ENCODE peak calls at places on chromosomes 3 and 15, in nine cellular contexts. One of them, this sample, is unnamed.

GRCh38 chr3:134761213-134761612 is 33.8 kb upstream of the EPHB1 start:
- DNase-seq in HCEC 1CT: no peak
- DNase-seq in stimulated activated CD4-positive, alpha-beta T cell treated with anti-CD3 and anti-CD28 coated beads, Interleukin-1b, Interleukin-23, amount 100 ng/mL, for 48 hours: no peak
- DNase-seq in epithelial cell of esophagus: no peak
- DNase-seq in globus pallidus: no peak
- DNase-seq in nephron progenitor cell: no peak
- DNase-seq in RCC 7860: no peak
- DNase-seq in H54: no peak
- DNase-seq in foreskin fibroblast: no peak
- DNase-seq in this sample: no peak

GRCh38 chr15:29670266-29670665 is 152.0 kb downstream of the TJP1 start:
- DNase-seq in stimulated activated CD4-positive, alpha-beta T cell treated with anti-CD3 and anti-CD28 coated beads, Interleukin-1b, Interleukin-23, amount 100 ng/mL, for 48 hours: no peak
- DNase-seq in foreskin fibroblast: no peak
- DNase-seq in globus pallidus: no peak
- DNase-seq in RCC 7860: peak; percentile 24
- DNase-seq in nephron progenitor cell: no peak
- DNase-seq in H54: no peak
- DNase-seq in HCEC 1CT: no peak
- DNase-seq in epithelial cell of esophagus: peak; percentile 64
- DNase-seq in this sample: no peak

GRCh38 chr15:90873998-90874605 is 5.7 kb downstream of the FURIN start:
- DNase-seq in H54: no peak
- DNase-seq in HCEC 1CT: no peak
- DNase-seq in foreskin fibroblast: peak; percentile 41
- DNase-seq in stimulated activated CD4-positive, alpha-beta T cell treated with anti-CD3 and anti-CD28 coated beads, Interleukin-1b, Interleukin-23, amount 100 ng/mL, for 48 hours: no peak
- DNase-seq in globus pallidus: no peak
- DNase-seq in epithelial cell of esophagus: peak; percentile 32
- DNase-seq in RCC 7860: no peak
- DNase-seq in nephron progenitor cell: peak; percentile 70
- DNase-seq in this sample: no peak

GRCh38 chr15:70741677-70742293 is 21.6 kb downstream of the UACA start:
- DNase-seq in globus pallidus: no peak
- DNase-seq in epithelial cell of esophagus: peak; percentile 90
- DNase-seq in foreskin fibroblast: peak; percentile 74
- DNase-seq in H54: no peak
- DNase-seq in HCEC 1CT: peak; percentile 80
- DNase-seq in stimulated activated CD4-positive, alpha-beta T cell treated with anti-CD3 and anti-CD28 coated beads, Interleukin-1b, Interleukin-23, amount 100 ng/mL, for 48 hours: no peak
- DNase-seq in nephron progenitor cell: no peak
- DNase-seq in RCC 7860: no peak
- DNase-seq in this sample: no peak

GRCh38 chr3:126213376-126214044 is 33.1 kb upstream of the ALDH1L1 start:
- DNase-seq in globus pallidus: no peak
- DNase-seq in nephron progenitor cell: no peak
- DNase-seq in epithelial cell of esophagus: no peak
- DNase-seq in HCEC 1CT: no peak
- DNase-seq in stimulated activated CD4-positive, alpha-beta T cell treated with anti-CD3 and anti-CD28 coated beads, Interleukin-1b, Interleukin-23, amount 100 ng/mL, for 48 hours: no peak
- DNase-seq in foreskin fibroblast: no peak
- DNase-seq in RCC 7860: no peak
- DNase-seq in H54: no peak
- DNase-seq in this sample: no peak

GRCh38 chr3:72598856-72599255 is 249.4 kb downstream of the SHQ1 start:
- DNase-seq in epithelial cell of esophagus: no peak
- DNase-seq in stimulated activated CD4-positive, alpha-beta T cell treated with anti-CD3 and anti-CD28 coated beads, Interleukin-1b, Interleukin-23, amount 100 ng/mL, for 48 hours: no peak
- DNase-seq in globus pallidus: no peak
- DNase-seq in nephron progenitor cell: no peak
- DNase-seq in foreskin fibroblast: no peak
- DNase-seq in H54: no peak
- DNase-seq in RCC 7860: no peak
- DNase-seq in HCEC 1CT: no peak
- DNase-seq in this sample: no peak

GRCh38 chr3:42185044-42185443 is 80.9 kb downstream of the CCK start:
- DNase-seq in epithelial cell of esophagus: peak; percentile 83
- DNase-seq in HCEC 1CT: no peak
- DNase-seq in RCC 7860: no peak
- DNase-seq in foreskin fibroblast: peak; percentile 23
- DNase-seq in globus pallidus: no peak
- DNase-seq in nephron progenitor cell: no peak
- DNase-seq in stimulated activated CD4-positive, alpha-beta T cell treated with anti-CD3 and anti-CD28 coated beads, Interleukin-1b, Interleukin-23, amount 100 ng/mL, for 48 hours: no peak
- DNase-seq in H54: peak; percentile 76
- DNase-seq in this sample: no peak

GRCh38 chr3:43765417-43766030 is 74.8 kb downstream of the ABHD5 start:
- DNase-seq in nephron progenitor cell: no peak
- DNase-seq in H54: no peak
- DNase-seq in stimulated activated CD4-positive, alpha-beta T cell treated with anti-CD3 and anti-CD28 coated beads, Interleukin-1b, Interleukin-23, amount 100 ng/mL, for 48 hours: no peak
- DNase-seq in HCEC 1CT: peak; percentile 74
- DNase-seq in epithelial cell of esophagus: peak; percentile 57
- DNase-seq in RCC 7860: peak; percentile 75
- DNase-seq in foreskin fibroblast: peak; percentile 78
- DNase-seq in globus pallidus: no peak
- DNase-seq in this sample: no peak

GRCh38 chr3:124769462-124769861 is 39.2 kb downstream of the UMPS start:
- DNase-seq in RCC 7860: no peak
- DNase-seq in nephron progenitor cell: no peak
- DNase-seq in stimulated activated CD4-positive, alpha-beta T cell treated with anti-CD3 and anti-CD28 coated beads, Interleukin-1b, Interleukin-23, amount 100 ng/mL, for 48 hours: no peak
- DNase-seq in globus pallidus: no peak
- DNase-seq in H54: no peak
- DNase-seq in epithelial cell of esophagus: no peak
- DNase-seq in HCEC 1CT: no peak
- DNase-seq in foreskin fibroblast: no peak
- DNase-seq in this sample: no peak

GRCh38 chr15:77781131-77782051 is 148.7 kb upstream of the LINGO1 start:
- DNase-seq in H54: no peak
- DNase-seq in epithelial cell of esophagus: no peak
- DNase-seq in nephron progenitor cell: no peak
- DNase-seq in RCC 7860: no peak
- DNase-seq in globus pallidus: no peak
- DNase-seq in HCEC 1CT: no peak
- DNase-seq in foreskin fibroblast: no peak
- DNase-seq in stimulated activated CD4-positive, alpha-beta T cell treated with anti-CD3 and anti-CD28 coated beads, Interleukin-1b, Interleukin-23, amount 100 ng/mL, for 48 hours: no peak
- DNase-seq in this sample: peak; percentile 45

GRCh38 chr3:36868614-36869436 is 76.0 kb downstream of the TRANK1 start:
- DNase-seq in foreskin fibroblast: peak; percentile 82
- DNase-seq in HCEC 1CT: peak; percentile 53
- DNase-seq in globus pallidus: peak; percentile 60
- DNase-seq in H54: peak; percentile 44
- DNase-seq in RCC 7860: peak; percentile 35
- DNase-seq in epithelial cell of esophagus: peak; percentile 72
- DNase-seq in stimulated activated CD4-positive, alpha-beta T cell treated with anti-CD3 and anti-CD28 coated beads, Interleukin-1b, Interleukin-23, amount 100 ng/mL, for 48 hours: peak; percentile 31
- DNase-seq in nephron progenitor cell: peak; percentile 57
- DNase-seq in this sample: peak; percentile 8

GRCh38 chr3:128494152-128494650 is 1.2 kb upstream of the GATA2 start:
- DNase-seq in nephron progenitor cell: no peak
- DNase-seq in RCC 7860: no peak
- DNase-seq in HCEC 1CT: no peak
- DNase-seq in stimulated activated CD4-positive, alpha-beta T cell treated with anti-CD3 and anti-CD28 coated beads, Interleukin-1b, Interleukin-23, amount 100 ng/mL, for 48 hours: no peak
- DNase-seq in H54: no peak
- DNase-seq in foreskin fibroblast: no peak
- DNase-seq in epithelial cell of esophagus: no peak
- DNase-seq in globus pallidus: no peak
- DNase-seq in this sample: no peak

GRCh38 chr3:47475029-47475569 is 642 bp downstream of the SCAP start:
- DNase-seq in stimulated activated CD4-positive, alpha-beta T cell treated with anti-CD3 and anti-CD28 coated beads, Interleukin-1b, Interleukin-23, amount 100 ng/mL, for 48 hours: no peak
- DNase-seq in epithelial cell of esophagus: peak; percentile 41
- DNase-seq in globus pallidus: peak; percentile 11
- DNase-seq in RCC 7860: no peak
- DNase-seq in nephron progenitor cell: peak; percentile 47
- DNase-seq in foreskin fibroblast: peak; percentile 49
- DNase-seq in HCEC 1CT: peak; percentile 36
- DNase-seq in H54: no peak
- DNase-seq in this sample: no peak

GRCh38 chr3:29057326-29057725 is 223.5 kb upstream of the RBMS3 start:
- DNase-seq in foreskin fibroblast: peak; percentile 77
- DNase-seq in nephron progenitor cell: no peak
- DNase-seq in globus pallidus: no peak
- DNase-seq in epithelial cell of esophagus: peak; percentile 94
- DNase-seq in HCEC 1CT: no peak
- DNase-seq in H54: no peak
- DNase-seq in RCC 7860: no peak
- DNase-seq in stimulated activated CD4-positive, alpha-beta T cell treated with anti-CD3 and anti-CD28 coated beads, Interleukin-1b, Interleukin-23, amount 100 ng/mL, for 48 hours: no peak
- DNase-seq in this sample: no peak

GRCh38 chr3:42511196-42511595 is 8.8 kb downstream of the VIPR1 start:
- DNase-seq in RCC 7860: no peak
- DNase-seq in stimulated activated CD4-positive, alpha-beta T cell treated with anti-CD3 and anti-CD28 coated beads, Interleukin-1b, Interleukin-23, amount 100 ng/mL, for 48 hours: no peak
- DNase-seq in epithelial cell of esophagus: no peak
- DNase-seq in foreskin fibroblast: no peak
- DNase-seq in H54: no peak
- DNase-seq in nephron progenitor cell: no peak
- DNase-seq in HCEC 1CT: no peak
- DNase-seq in globus pallidus: no peak
- DNase-seq in this sample: no peak

GRCh38 chr3:100002599-100003350 is 111.5 kb downstream of the FILIP1L start:
- DNase-seq in HCEC 1CT: peak; percentile 81
- DNase-seq in foreskin fibroblast: peak; percentile 92
- DNase-seq in nephron progenitor cell: no peak
- DNase-seq in H54: peak; percentile 47
- DNase-seq in epithelial cell of esophagus: peak; percentile 99
- DNase-seq in RCC 7860: peak; percentile 98
- DNase-seq in stimulated activated CD4-positive, alpha-beta T cell treated with anti-CD3 and anti-CD28 coated beads, Interleukin-1b, Interleukin-23, amount 100 ng/mL, for 48 hours: no peak
- DNase-seq in globus pallidus: no peak
- DNase-seq in this sample: no peak

GRCh38 chr15:39624806-39625205 is 43.9 kb downstream of the THBS1 start:
- DNase-seq in foreskin fibroblast: peak; percentile 89
- DNase-seq in RCC 7860: peak; percentile 75
- DNase-seq in H54: peak; percentile 42
- DNase-seq in stimulated activated CD4-positive, alpha-beta T cell treated with anti-CD3 and anti-CD28 coated beads, Interleukin-1b, Interleukin-23, amount 100 ng/mL, for 48 hours: peak; percentile 52
- DNase-seq in epithelial cell of esophagus: peak; percentile 80
- DNase-seq in globus pallidus: peak; percentile 4
- DNase-seq in nephron progenitor cell: no peak
- DNase-seq in HCEC 1CT: peak; percentile 95
- DNase-seq in this sample: no peak

GRCh38 chr3:178508443-178508825 is 27.8 kb upstream of the KCNMB2 start:
- DNase-seq in RCC 7860: no peak
- DNase-seq in epithelial cell of esophagus: no peak
- DNase-seq in foreskin fibroblast: no peak
- DNase-seq in H54: no peak
- DNase-seq in nephron progenitor cell: no peak
- DNase-seq in stimulated activated CD4-positive, alpha-beta T cell treated with anti-CD3 and anti-CD28 coated beads, Interleukin-1b, Interleukin-23, amount 100 ng/mL, for 48 hours: no peak
- DNase-seq in globus pallidus: no peak
- DNase-seq in HCEC 1CT: no peak
- DNase-seq in this sample: no peak

GRCh38 chr3:194871864-194872668 is 186.4 kb downstream of the FAM43A start:
- DNase-seq in foreskin fibroblast: peak; percentile 85
- DNase-seq in HCEC 1CT: peak; percentile 31
- DNase-seq in RCC 7860: peak; percentile 22
- DNase-seq in stimulated activated CD4-positive, alpha-beta T cell treated with anti-CD3 and anti-CD28 coated beads, Interleukin-1b, Interleukin-23, amount 100 ng/mL, for 48 hours: no peak
- DNase-seq in globus pallidus: peak; percentile 43
- DNase-seq in H54: peak; percentile 33
- DNase-seq in nephron progenitor cell: no peak
- DNase-seq in epithelial cell of esophagus: peak; percentile 53
- DNase-seq in this sample: no peak

GRCh38 chr3:22887664-22888291 is 315.3 kb upstream of the UBE2E2 start:
- DNase-seq in RCC 7860: peak; percentile 4
- DNase-seq in nephron progenitor cell: peak; percentile 10
- DNase-seq in HCEC 1CT: peak; percentile 16
- DNase-seq in globus pallidus: peak; percentile 31
- DNase-seq in stimulated activated CD4-positive, alpha-beta T cell treated with anti-CD3 and anti-CD28 coated beads, Interleukin-1b, Interleukin-23, amount 100 ng/mL, for 48 hours: no peak
- DNase-seq in H54: no peak
- DNase-seq in foreskin fibroblast: peak; percentile 53
- DNase-seq in epithelial cell of esophagus: peak; percentile 68
- DNase-seq in this sample: no peak

GRCh38 chr3:132488136-132488535 is 70.8 kb downstream of the DNAJC13 start:
- DNase-seq in epithelial cell of esophagus: no peak
- DNase-seq in HCEC 1CT: no peak
- DNase-seq in H54: no peak
- DNase-seq in nephron progenitor cell: no peak
- DNase-seq in globus pallidus: no peak
- DNase-seq in RCC 7860: no peak
- DNase-seq in foreskin fibroblast: no peak
- DNase-seq in stimulated activated CD4-positive, alpha-beta T cell treated with anti-CD3 and anti-CD28 coated beads, Interleukin-1b, Interleukin-23, amount 100 ng/mL, for 48 hours: no peak
- DNase-seq in this sample: no peak

GRCh38 chr3:172317984-172318383 is 130.3 kb downstream of the GHSR start:
- DNase-seq in globus pallidus: no peak
- DNase-seq in foreskin fibroblast: peak; percentile 93
- DNase-seq in epithelial cell of esophagus: peak; percentile 84
- DNase-seq in nephron progenitor cell: peak; percentile 55
- DNase-seq in stimulated activated CD4-positive, alpha-beta T cell treated with anti-CD3 and anti-CD28 coated beads, Interleukin-1b, Interleukin-23, amount 100 ng/mL, for 48 hours: no peak
- DNase-seq in RCC 7860: peak; percentile 75
- DNase-seq in HCEC 1CT: peak; percentile 97
- DNase-seq in H54: peak; percentile 61
- DNase-seq in this sample: no peak

GRCh38 chr3:50297896-50298725 is 1.1 kb downstream of the HYAL3 start:
- DNase-seq in stimulated activated CD4-positive, alpha-beta T cell treated with anti-CD3 and anti-CD28 coated beads, Interleukin-1b, Interleukin-23, amount 100 ng/mL, for 48 hours: no peak
- DNase-seq in H54: no peak
- DNase-seq in HCEC 1CT: no peak
- DNase-seq in epithelial cell of esophagus: no peak
- DNase-seq in nephron progenitor cell: no peak
- DNase-seq in globus pallidus: no peak
- DNase-seq in foreskin fibroblast: no peak
- DNase-seq in RCC 7860: no peak
- DNase-seq in this sample: no peak

GRCh38 chr3:196778755-196779154 is 39.1 kb downstream of the PAK2 start:
- DNase-seq in RCC 7860: peak; percentile 96
- DNase-seq in globus pallidus: no peak
- DNase-seq in epithelial cell of esophagus: peak; percentile 83
- DNase-seq in foreskin fibroblast: peak; percentile 69
- DNase-seq in nephron progenitor cell: no peak
- DNase-seq in H54: no peak
- DNase-seq in HCEC 1CT: peak; percentile 64
- DNase-seq in stimulated activated CD4-positive, alpha-beta T cell treated with anti-CD3 and anti-CD28 coated beads, Interleukin-1b, Interleukin-23, amount 100 ng/mL, for 48 hours: no peak
- DNase-seq in this sample: no peak

GRCh38 chr3:128481438-128481942 is 11.5 kb downstream of the GATA2 start:
- DNase-seq in HCEC 1CT: no peak
- DNase-seq in foreskin fibroblast: no peak
- DNase-seq in epithelial cell of esophagus: no peak
- DNase-seq in RCC 7860: no peak
- DNase-seq in stimulated activated CD4-positive, alpha-beta T cell treated with anti-CD3 and anti-CD28 coated beads, Interleukin-1b, Interleukin-23, amount 100 ng/mL, for 48 hours: no peak
- DNase-seq in globus pallidus: no peak
- DNase-seq in H54: no peak
- DNase-seq in nephron progenitor cell: peak; percentile 69
- DNase-seq in this sample: no peak

GRCh38 chr3:17333893-17334292 is 408.5 kb downstream of the TBC1D5 start:
- DNase-seq in foreskin fibroblast: no peak
- DNase-seq in nephron progenitor cell: no peak
- DNase-seq in globus pallidus: no peak
- DNase-seq in H54: no peak
- DNase-seq in epithelial cell of esophagus: no peak
- DNase-seq in RCC 7860: no peak
- DNase-seq in stimulated activated CD4-positive, alpha-beta T cell treated with anti-CD3 and anti-CD28 coated beads, Interleukin-1b, Interleukin-23, amount 100 ng/mL, for 48 hours: no peak
- DNase-seq in HCEC 1CT: no peak
- DNase-seq in this sample: no peak

GRCh38 chr15:83516935-83517334 is 69.8 kb downstream of the SH3GL3 start:
- DNase-seq in globus pallidus: no peak
- DNase-seq in foreskin fibroblast: peak; percentile 9
- DNase-seq in nephron progenitor cell: no peak
- DNase-seq in epithelial cell of esophagus: peak; percentile 44
- DNase-seq in stimulated activated CD4-positive, alpha-beta T cell treated with anti-CD3 and anti-CD28 coated beads, Interleukin-1b, Interleukin-23, amount 100 ng/mL, for 48 hours: no peak
- DNase-seq in H54: peak; percentile 13
- DNase-seq in HCEC 1CT: peak; percentile 59
- DNase-seq in RCC 7860: peak; percentile 31
- DNase-seq in this sample: no peak

GRCh38 chr15:53759333-53759975 is at the start of gene WDR72:
- DNase-seq in globus pallidus: no peak
- DNase-seq in foreskin fibroblast: no peak
- DNase-seq in stimulated activated CD4-positive, alpha-beta T cell treated with anti-CD3 and anti-CD28 coated beads, Interleukin-1b, Interleukin-23, amount 100 ng/mL, for 48 hours: no peak
- DNase-seq in nephron progenitor cell: peak; percentile 56
- DNase-seq in HCEC 1CT: no peak
- DNase-seq in RCC 7860: peak; percentile 9
- DNase-seq in H54: no peak
- DNase-seq in epithelial cell of esophagus: no peak
- DNase-seq in this sample: no peak

GRCh38 chr3:48407542-48408099 is 22.3 kb downstream of the PLXNB1 start:
- DNase-seq in nephron progenitor cell: no peak
- DNase-seq in foreskin fibroblast: no peak
- DNase-seq in stimulated activated CD4-positive, alpha-beta T cell treated with anti-CD3 and anti-CD28 coated beads, Interleukin-1b, Interleukin-23, amount 100 ng/mL, for 48 hours: no peak
- DNase-seq in HCEC 1CT: no peak
- DNase-seq in RCC 7860: no peak
- DNase-seq in epithelial cell of esophagus: no peak
- DNase-seq in H54: no peak
- DNase-seq in globus pallidus: no peak
- DNase-seq in this sample: no peak

GRCh38 chr15:33032053-33032452 is 162.5 kb downstream of the FMN1 start:
- DNase-seq in stimulated activated CD4-positive, alpha-beta T cell treated with anti-CD3 and anti-CD28 coated beads, Interleukin-1b, Interleukin-23, amount 100 ng/mL, for 48 hours: no peak
- DNase-seq in RCC 7860: no peak
- DNase-seq in HCEC 1CT: no peak
- DNase-seq in foreskin fibroblast: peak; percentile 25
- DNase-seq in H54: no peak
- DNase-seq in nephron progenitor cell: no peak
- DNase-seq in globus pallidus: no peak
- DNase-seq in epithelial cell of esophagus: no peak
- DNase-seq in this sample: no peak

GRCh38 chr3:194976049-194976451 is 290.4 kb downstream of the FAM43A start:
- DNase-seq in H54: no peak
- DNase-seq in epithelial cell of esophagus: no peak
- DNase-seq in HCEC 1CT: no peak
- DNase-seq in foreskin fibroblast: no peak
- DNase-seq in globus pallidus: no peak
- DNase-seq in RCC 7860: no peak
- DNase-seq in stimulated activated CD4-positive, alpha-beta T cell treated with anti-CD3 and anti-CD28 coated beads, Interleukin-1b, Interleukin-23, amount 100 ng/mL, for 48 hours: no peak
- DNase-seq in nephron progenitor cell: no peak
- DNase-seq in this sample: no peak